ENCODE peak calls at places on chromosomes 7 and 10, in nine cellular contexts. H is A549, Z is upper lobe of left lung, I is tibial artery, D is endothelial cell of umbilical vein, W is pancreas, G is brain microvascular endothelial cell, O is heart right ventricle, V is PC-9. N is an unnamed sample.

GRCh38 chr7:135811513-135811912 is 62.9 kb upstream of the FAM180A start:
- DNase-seq in Z (no peak), G (no peak), I (no peak), V (no peak), H (no peak), O (no peak), D (no peak), W (no peak), N (no peak)

GRCh38 chr7:19491821-19492452 is 216.9 kb downstream of the POLR1F start:
- DNase-seq in H (peak; percentile 24), I (no peak), V (peak; percentile 21), G (peak; percentile 40), W (no peak), Z (no peak), O (no peak), D (peak; percentile 54), N (peak; percentile 31)

GRCh38 chr7:41716691-41717090 is 13.8 kb upstream of the INHBA start:
- DNase-seq in H (no peak), O (no peak), V (no peak), I (no peak), W (no peak), G (no peak), Z (no peak), D (no peak), N (no peak)

GRCh38 chr7:68828575-68828974 is 769.7 kb upstream of the AUTS2 start:
- DNase-seq in I (no peak), W (no peak), Z (no peak), O (no peak), H (no peak), V (no peak), D (no peak), G (no peak), N (no peak)

GRCh38 chr10:11118696-11119095 is 101.0 kb downstream of the CELF2 start:
- DNase-seq in Z (no peak), W (no peak), G (no peak), H (no peak), D (no peak), O (no peak), I (no peak), V (no peak), N (no peak)

GRCh38 chr7:17521437-17521836 is 223.0 kb downstream of the AHR start:
- DNase-seq in H (no peak), V (no peak), Z (no peak), O (no peak), D (peak; percentile 93), W (no peak), I (no peak), G (peak; percentile 74), N (no peak)

GRCh38 chr10:49187044-49187484 is 1.1 kb downstream of the TMEM273 start:
- DNase-seq in O (peak; percentile 39), H (no peak), G (no peak), I (no peak), D (peak; percentile 10), Z (no peak), W (no peak), V (no peak), N (no peak)

GRCh38 chr7:125423444-125424155 is 494.0 kb upstream of the POT1 start:
- DNase-seq in D (peak; percentile 94), H (no peak), G (peak; percentile 57), Z (no peak), O (no peak), V (peak; percentile 68), W (no peak), I (no peak), N (no peak)

GRCh38 chr10:14146501-14146900 is 184.2 kb downstream of the FRMD4A start:
- DNase-seq in Z (no peak), H (no peak), D (no peak), V (peak; percentile 47), W (no peak), I (no peak), O (no peak), G (peak; percentile 9), N (no peak)

GRCh38 chr10:68032113-68032512 is 43.0 kb downstream of the HERC4 start:
- DNase-seq in H (no peak), V (no peak), W (no peak), D (no peak), G (no peak), I (no peak), Z (no peak), O (no peak), N (no peak)

GRCh38 chr10:13823046-13823711 is 236.4 kb downstream of the PRPF18 start:
- DNase-seq in Z (no peak), H (no peak), W (no peak), V (no peak), I (no peak), D (no peak), O (no peak), G (no peak), N (no peak)

GRCh38 chr7:2046581-2047271 is 186.0 kb downstream of the MAD1L1 start:
- DNase-seq in Z (no peak), D (no peak), W (peak; percentile 33), G (no peak), V (no peak), O (no peak), H (no peak), I (peak; percentile 3), N (no peak)

GRCh38 chr10:75334720-75335119 is 66.8 kb downstream of the ZNF503 start:
- DNase-seq in H (no peak), I (no peak), G (no peak), O (no peak), V (no peak), D (no peak), W (no peak), Z (no peak), N (no peak)

GRCh38 chr10:100775346-100775745 is 30.0 kb downstream of the PAX2 start:
- DNase-seq in H (no peak), O (no peak), I (no peak), W (no peak), Z (no peak), G (no peak), D (no peak), V (no peak), N (no peak)

GRCh38 chr10:29604291-29604825 is 30.4 kb downstream of the SVIL start:
- DNase-seq in I (no peak), W (no peak), H (no peak), G (no peak), O (no peak), V (no peak), Z (no peak), D (no peak), N (no peak)

GRCh38 chr7:18457832-18458231 is 37.7 kb upstream of the HDAC9 start:
- DNase-seq in G (no peak), I (no peak), H (no peak), O (no peak), W (no peak), Z (no peak), D (no peak), V (peak; percentile 70), N (no peak)

GRCh38 chr10:101560293-101561067 is 27.6 kb downstream of the POLL start:
- DNase-seq in D (no peak), O (no peak), H (no peak), I (peak; percentile 13), V (no peak), W (no peak), G (no peak), Z (no peak), N (no peak)

GRCh38 chr10:87092861-87093460 is 1.7 kb downstream of the GLUD1 start:
- DNase-seq in V (peak; percentile 79), G (peak; percentile 5), D (peak; percentile 46), Z (no peak), O (no peak), I (no peak), W (no peak), H (no peak), N (no peak)

GRCh38 chr7:101911800-101912705 is 94.6 kb downstream of the CUX1 start:
- DNase-seq in D (no peak), W (no peak), I (peak; percentile 61), O (peak; percentile 53), H (no peak), Z (no peak), V (no peak), G (no peak), N (peak; percentile 46)
- H3K4me3 ChIP-seq in D (no peak overlapping the region), W (no peak overlapping the region), I (no peak overlapping the region), O (no peak overlapping the region), H (no peak overlapping the region), Z (no peak overlapping the region), V (no peak overlapping the region), G (no peak overlapping the region), N (no peak overlapping the region)

GRCh38 chr10:69452676-69453415 is 1.6 kb downstream of the TSPAN15 start:
- DNase-seq in Z (no peak), D (no peak), G (no peak), O (no peak), V (no peak), I (no peak), H (no peak), W (no peak), N (no peak)
- H3K27ac ChIP-seq in Z (no peak overlapping the region), D (no peak overlapping the region), G (no peak overlapping the region), O (no peak overlapping the region), V (no peak overlapping the region), I (peak overlapping the region; percentile 14), H (peak overlapping the region; percentile 92), W (no peak overlapping the region), N (peak overlapping the region; percentile 17)

DNA sequence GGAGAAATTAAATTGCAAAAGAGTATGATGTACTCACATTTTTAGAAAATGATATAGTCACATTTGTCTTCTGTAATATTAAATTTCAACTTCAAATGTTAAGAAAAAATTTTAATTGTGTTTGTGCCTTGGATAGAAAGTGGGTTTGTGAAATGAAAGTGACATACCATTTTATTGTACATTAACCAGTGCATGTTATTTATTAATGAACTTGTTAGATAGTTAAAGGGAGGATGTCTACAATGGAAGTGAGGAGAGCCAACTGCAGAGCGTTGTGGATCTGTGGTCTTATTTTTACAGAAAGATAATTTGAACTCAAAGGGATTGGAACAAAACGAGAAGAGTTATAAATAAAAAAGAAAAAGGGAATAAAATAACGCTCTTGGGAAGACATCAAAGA is 291.7 kb downstream of the ARL4A start:
- DNase-seq in D (no peak), I (no peak), Z (no peak), W (no peak), O (no peak), V (no peak), G (no peak), H (peak; percentile 11), N (no peak)
- H3K4me3 ChIP-seq in D (no peak overlapping the region), I (no peak overlapping the region), Z (no peak overlapping the region), W (no peak overlapping the region), O (no peak overlapping the region), V (no peak overlapping the region), G (no peak overlapping the region), H (no peak overlapping the region), N (no peak overlapping the region)

GRCh38 chr7:43249808-43250145 is 137.3 kb downstream of the HECW1 start:
- DNase-seq in I (no peak), G (peak; percentile 22), W (no peak), V (no peak), D (no peak), H (peak; percentile 19), Z (no peak), O (no peak), N (no peak)

GRCh38 chr7:43244782-43245181 is 132.3 kb downstream of the HECW1 start:
- DNase-seq in H (no peak), G (no peak), I (no peak), D (no peak), O (no peak), W (no peak), Z (no peak), V (no peak), N (no peak)

GRCh38 chr7:43247757-43248156 is 135.3 kb downstream of the HECW1 start:
- DNase-seq in H (no peak), O (no peak), I (no peak), V (no peak), G (no peak), W (no peak), D (no peak), Z (no peak), N (no peak)

GRCh38 chr7:43248553-43248952 is 136.1 kb downstream of the HECW1 start:
- DNase-seq in D (no peak), W (no peak), V (no peak), G (no peak), Z (no peak), H (no peak), O (no peak), I (no peak), N (no peak)

GRCh38 chr7:43248961-43249807 is 136.7 kb downstream of the HECW1 start:
- DNase-seq in O (no peak), Z (peak; percentile 83), H (peak; percentile 86), G (peak; percentile 52), V (no peak), I (no peak), W (no peak), D (no peak), N (no peak)
- H3K27ac ChIP-seq in O (no peak overlapping the region), Z (no peak overlapping the region), H (peak overlapping the region; percentile 86), G (peak overlapping the region; percentile 50), V (no peak overlapping the region), I (no peak overlapping the region), W (no peak overlapping the region), D (no peak overlapping the region), N (peak overlapping the region; percentile 8)

N was measured in tibial nerve.